ENCODE peak calls at places on chromosomes 1 and 21, in nine cellular contexts. V is NCI-H1105; F is activated CD4-positive, CD25-positive, alpha-beta regulatory T cell; X is Calu3; R is cerebellum; S is HT-29; Q is effector memory CD8-positive, alpha-beta T cell; N is fibroblast of mammary gland; P is NCI-H524. I is an unnamed sample.

GRCh38 chr1:81912383-81912782 is 111.6 kb downstream of the ADGRL2 start:
- DNase-seq in V (peak; percentile 82), F (no peak), X (peak; percentile 17), R (no peak), S (peak; percentile 61), Q (no peak), N (no peak), P (no peak), I (no peak)

GRCh38 chr1:61352845-61353435 is 270.6 kb downstream of the NFIA start:
- DNase-seq in V (no peak), F (no peak), X (no peak), R (no peak), S (no peak), Q (no peak), N (no peak), P (no peak), I (no peak)

GRCh38 chr1:221456918-221457317 is 285.0 kb downstream of the DUSP10 start:
- DNase-seq in V (no peak), F (no peak), X (no peak), R (no peak), S (no peak), Q (no peak), N (peak; percentile 39), P (no peak), I (no peak)

GRCh38 chr1:59401581-59401980 is 104.7 kb downstream of the FGGY start:
- DNase-seq in V (no peak), F (no peak), X (no peak), R (no peak), S (no peak), Q (no peak), N (peak; percentile 63), P (no peak), I (no peak)

GRCh38 chr1:243483084-243483845 is 227.4 kb downstream of the SDCCAG8 start:
- DNase-seq in V (no peak), F (no peak), X (no peak), R (peak; percentile 45), S (no peak), Q (no peak), N (no peak), P (no peak), I (no peak)

GRCh38 chr21:37071561-37072238 is 1.2 kb downstream of the PIGP start:
- DNase-seq in V (no peak), F (no peak), X (peak; percentile 6), R (peak; percentile 51), S (no peak), Q (no peak), N (peak; percentile 92), P (peak; percentile 68), I (peak; percentile 35)

GRCh38 chr1:95004013-95004412 is 68.7 kb downstream of the ALG14 start:
- DNase-seq in V (no peak), F (no peak), X (no peak), R (no peak), S (no peak), Q (no peak), N (no peak), P (no peak), I (no peak)

GRCh38 chr1:236354330-236355147 is 39.5 kb upstream of the EDARADD start:
- DNase-seq in V (no peak), F (no peak), X (no peak), R (no peak), S (no peak), Q (no peak), N (peak; percentile 5), P (no peak), I (peak; percentile 24)

GRCh38 chr21:25296239-25296638 is 311.0 kb downstream of the MRPL39 start:
- DNase-seq in V (no peak), F (no peak), X (no peak), R (no peak), S (no peak), Q (no peak), N (peak; percentile 35), P (no peak), I (no peak)

GRCh38 chr1:184033711-184034167 is 3.8 kb downstream of the COLGALT2 start:
- DNase-seq in V (no peak), F (no peak), X (no peak), R (no peak), S (no peak), Q (no peak), N (peak; percentile 37), P (no peak), I (no peak)

GRCh38 chr21:33261635-33262034 is 4.5 kb upstream of the IL10RB start:
- DNase-seq in V (no peak), F (no peak), X (no peak), R (no peak), S (no peak), Q (no peak), N (peak; percentile 66), P (no peak), I (peak; percentile 35)

GRCh38 chr1:60431593-60431992 is 358.0 kb upstream of the C1orf87 start:
- DNase-seq in V (no peak), F (no peak), X (no peak), R (no peak), S (no peak), Q (no peak), N (peak; percentile 5), P (no peak), I (no peak)

GRCh38 chr1:91404151-91405012 is at the start of gene HFM1:
- DNase-seq in V (peak; percentile 92), F (peak; percentile 5), X (peak; percentile 64), R (peak; percentile 83), S (no peak), Q (peak; percentile 33), N (peak; percentile 71), P (peak; percentile 77), I (no peak)

GRCh38 chr1:15038232-15039016 is 115.1 kb upstream of the TMEM51 start:
- DNase-seq in V (peak; percentile 9), F (no peak), X (peak; percentile 31), R (no peak), S (peak; percentile 50), Q (no peak), N (peak; percentile 44), P (peak; percentile 3), I (no peak)

GRCh38 chr1:152486400-152487006 is 24.1 kb upstream of the LCE5A start:
- DNase-seq in V (no peak), F (no peak), X (peak; percentile 30), R (no peak), S (no peak), Q (no peak), N (peak; percentile 4), P (no peak), I (no peak)